ENCODE peak calls at places on chromosomes 6 and 20, in nine cellular contexts. One of them, this sample, is unnamed.

GRCh38 chr6:22001336-22002027 is 295.4 kb downstream of the PRL start:
- DNase-seq in sigmoid colon: no peak
- DNase-seq in CD4-positive, alpha-beta T cell: no peak
- DNase-seq in heart left ventricle: no peak
- DNase-seq in non-pigmented ciliary epithelial cell: no peak
- DNase-seq in NCI-H774: no peak
- DNase-seq in fibroblast of lung: no peak
- DNase-seq in central memory CD4-positive, alpha-beta T cell: no peak
- DNase-seq in astrocyte of the spinal cord: peak
- DNase-seq in this sample: no peak

GRCh38 chr20:36988494-36988966 is 37.0 kb upstream of the SAMHD1 start:
- DNase-seq in sigmoid colon: no peak
- DNase-seq in CD4-positive, alpha-beta T cell: peak
- DNase-seq in heart left ventricle: no peak
- DNase-seq in non-pigmented ciliary epithelial cell: no peak
- DNase-seq in NCI-H774: no peak
- DNase-seq in fibroblast of lung: peak
- DNase-seq in central memory CD4-positive, alpha-beta T cell: peak
- DNase-seq in astrocyte of the spinal cord: peak
- DNase-seq in this sample: peak

GRCh38 chr6:16591681-16592549 is 169.3 kb downstream of the ATXN1 start:
- DNase-seq in sigmoid colon: no peak
- DNase-seq in CD4-positive, alpha-beta T cell: no peak
- DNase-seq in heart left ventricle: no peak
- DNase-seq in non-pigmented ciliary epithelial cell: no peak
- DNase-seq in NCI-H774: no peak
- DNase-seq in fibroblast of lung: no peak
- DNase-seq in central memory CD4-positive, alpha-beta T cell: no peak
- DNase-seq in astrocyte of the spinal cord: no peak
- DNase-seq in this sample: no peak

GRCh38 chr6:140437619-140438345 is 1063.3 kb upstream of the CITED2 start:
- DNase-seq in sigmoid colon: no peak
- DNase-seq in CD4-positive, alpha-beta T cell: no peak
- DNase-seq in heart left ventricle: no peak
- DNase-seq in non-pigmented ciliary epithelial cell: no peak
- DNase-seq in NCI-H774: no peak
- DNase-seq in fibroblast of lung: no peak
- DNase-seq in central memory CD4-positive, alpha-beta T cell: no peak
- DNase-seq in astrocyte of the spinal cord: no peak
- DNase-seq in this sample: no peak

GRCh38 chr20:19129976-19130612 is 82.3 kb upstream of the SLC24A3 start:
- DNase-seq in sigmoid colon: no peak
- DNase-seq in CD4-positive, alpha-beta T cell: no peak
- DNase-seq in heart left ventricle: no peak
- DNase-seq in non-pigmented ciliary epithelial cell: no peak
- DNase-seq in NCI-H774: peak
- DNase-seq in fibroblast of lung: no peak
- DNase-seq in central memory CD4-positive, alpha-beta T cell: no peak
- DNase-seq in astrocyte of the spinal cord: no peak
- DNase-seq in this sample: peak

GRCh38 chr20:46752639-46753235 is 43.3 kb downstream of the SLC2A10 start:
- DNase-seq in sigmoid colon: peak
- DNase-seq in CD4-positive, alpha-beta T cell: peak
- DNase-seq in heart left ventricle: peak
- DNase-seq in non-pigmented ciliary epithelial cell: no peak
- DNase-seq in NCI-H774: peak
- DNase-seq in fibroblast of lung: peak
- DNase-seq in central memory CD4-positive, alpha-beta T cell: no peak
- DNase-seq in astrocyte of the spinal cord: peak
- DNase-seq in this sample: peak

GRCh38 chr6:20534906-20535305 is 649 bp downstream of the CDKAL1 start:
- DNase-seq in sigmoid colon: no peak
- DNase-seq in CD4-positive, alpha-beta T cell: no peak
- DNase-seq in heart left ventricle: no peak
- DNase-seq in non-pigmented ciliary epithelial cell: no peak
- DNase-seq in NCI-H774: no peak
- DNase-seq in fibroblast of lung: no peak
- DNase-seq in central memory CD4-positive, alpha-beta T cell: peak
- DNase-seq in astrocyte of the spinal cord: peak
- DNase-seq in this sample: peak

GRCh38 chr6:150256618-150257272 is 112.1 kb upstream of the IYD start:
- DNase-seq in sigmoid colon: no peak
- DNase-seq in CD4-positive, alpha-beta T cell: no peak
- DNase-seq in heart left ventricle: no peak
- DNase-seq in non-pigmented ciliary epithelial cell: no peak
- DNase-seq in NCI-H774: no peak
- DNase-seq in fibroblast of lung: peak
- DNase-seq in central memory CD4-positive, alpha-beta T cell: no peak
- DNase-seq in astrocyte of the spinal cord: peak
- DNase-seq in this sample: no peak

GRCh38 chr6:101605874-101606273 is 212.4 kb downstream of the GRIK2 start:
- DNase-seq in sigmoid colon: no peak
- DNase-seq in CD4-positive, alpha-beta T cell: no peak
- DNase-seq in heart left ventricle: no peak
- DNase-seq in non-pigmented ciliary epithelial cell: no peak
- DNase-seq in NCI-H774: no peak
- DNase-seq in fibroblast of lung: no peak
- DNase-seq in central memory CD4-positive, alpha-beta T cell: no peak
- DNase-seq in astrocyte of the spinal cord: peak
- DNase-seq in this sample: no peak

GRCh38 chr20:52054123-52054522 is 137.5 kb downstream of the ZFP64 start:
- DNase-seq in sigmoid colon: no peak
- DNase-seq in CD4-positive, alpha-beta T cell: no peak
- DNase-seq in heart left ventricle: no peak
- DNase-seq in non-pigmented ciliary epithelial cell: no peak
- DNase-seq in NCI-H774: no peak
- DNase-seq in fibroblast of lung: no peak
- DNase-seq in central memory CD4-positive, alpha-beta T cell: peak
- DNase-seq in astrocyte of the spinal cord: no peak
- DNase-seq in this sample: no peak

GRCh38 chr6:126721581-126722145 is 381.7 kb downstream of the CENPW start:
- DNase-seq in sigmoid colon: no peak
- DNase-seq in CD4-positive, alpha-beta T cell: no peak
- DNase-seq in heart left ventricle: no peak
- DNase-seq in non-pigmented ciliary epithelial cell: peak
- DNase-seq in NCI-H774: no peak
- DNase-seq in fibroblast of lung: peak
- DNase-seq in central memory CD4-positive, alpha-beta T cell: no peak
- DNase-seq in astrocyte of the spinal cord: peak
- DNase-seq in this sample: no peak

GRCh38 chr6:4313044-4313686 is 177.8 kb upstream of the ECI2 start:
- DNase-seq in sigmoid colon: peak
- DNase-seq in CD4-positive, alpha-beta T cell: no peak
- DNase-seq in heart left ventricle: peak
- DNase-seq in non-pigmented ciliary epithelial cell: peak
- DNase-seq in NCI-H774: no peak
- DNase-seq in fibroblast of lung: peak
- DNase-seq in central memory CD4-positive, alpha-beta T cell: no peak
- DNase-seq in astrocyte of the spinal cord: peak
- DNase-seq in this sample: no peak

GRCh38 chr20:39016496-39016895 is 54.4 kb downstream of the DHX35 start:
- DNase-seq in sigmoid colon: no peak
- DNase-seq in CD4-positive, alpha-beta T cell: no peak
- DNase-seq in heart left ventricle: no peak
- DNase-seq in non-pigmented ciliary epithelial cell: no peak
- DNase-seq in NCI-H774: no peak
- DNase-seq in fibroblast of lung: no peak
- DNase-seq in central memory CD4-positive, alpha-beta T cell: no peak
- DNase-seq in astrocyte of the spinal cord: no peak
- DNase-seq in this sample: no peak

GRCh38 chr6:65998544-65998943 is 291.5 kb upstream of the EYS start:
- DNase-seq in sigmoid colon: no peak
- DNase-seq in CD4-positive, alpha-beta T cell: no peak
- DNase-seq in heart left ventricle: no peak
- DNase-seq in non-pigmented ciliary epithelial cell: no peak
- DNase-seq in NCI-H774: no peak
- DNase-seq in fibroblast of lung: no peak
- DNase-seq in central memory CD4-positive, alpha-beta T cell: no peak
- DNase-seq in astrocyte of the spinal cord: no peak
- DNase-seq in this sample: no peak

GRCh38 chr6:165971202-165971601 is 196.4 kb downstream of the TBXT start:
- DNase-seq in sigmoid colon: no peak
- DNase-seq in CD4-positive, alpha-beta T cell: no peak
- DNase-seq in heart left ventricle: no peak
- DNase-seq in non-pigmented ciliary epithelial cell: no peak
- DNase-seq in NCI-H774: no peak
- DNase-seq in fibroblast of lung: no peak
- DNase-seq in central memory CD4-positive, alpha-beta T cell: no peak
- DNase-seq in astrocyte of the spinal cord: no peak
- DNase-seq in this sample: no peak

GRCh38 chr20:829531-829930 is 4.0 kb upstream of the FAM110A start:
- DNase-seq in sigmoid colon: peak
- DNase-seq in CD4-positive, alpha-beta T cell: no peak
- DNase-seq in heart left ventricle: no peak
- DNase-seq in non-pigmented ciliary epithelial cell: no peak
- DNase-seq in NCI-H774: no peak
- DNase-seq in fibroblast of lung: no peak
- DNase-seq in central memory CD4-positive, alpha-beta T cell: no peak
- DNase-seq in astrocyte of the spinal cord: no peak
- DNase-seq in this sample: no peak

GRCh38 chr20:36540551-36541211 is 638 bp upstream of the MYL9 start:
- DNase-seq in sigmoid colon: peak
- DNase-seq in CD4-positive, alpha-beta T cell: no peak
- DNase-seq in heart left ventricle: no peak
- DNase-seq in non-pigmented ciliary epithelial cell: no peak
- DNase-seq in NCI-H774: no peak
- DNase-seq in fibroblast of lung: no peak
- DNase-seq in central memory CD4-positive, alpha-beta T cell: no peak
- DNase-seq in astrocyte of the spinal cord: no peak
- DNase-seq in this sample: no peak

GRCh38 chr6:159525445-159526031 is 167.5 kb downstream of the SOD2 start:
- DNase-seq in sigmoid colon: no peak
- DNase-seq in CD4-positive, alpha-beta T cell: no peak
- DNase-seq in heart left ventricle: no peak
- DNase-seq in non-pigmented ciliary epithelial cell: no peak
- DNase-seq in NCI-H774: no peak
- DNase-seq in fibroblast of lung: no peak
- DNase-seq in central memory CD4-positive, alpha-beta T cell: no peak
- DNase-seq in astrocyte of the spinal cord: no peak
- DNase-seq in this sample: no peak

GRCh38 chr6:161318456-161318855 is 44.6 kb upstream of the AGPAT4 start:
- DNase-seq in sigmoid colon: no peak
- DNase-seq in CD4-positive, alpha-beta T cell: no peak
- DNase-seq in heart left ventricle: no peak
- DNase-seq in non-pigmented ciliary epithelial cell: no peak
- DNase-seq in NCI-H774: no peak
- DNase-seq in fibroblast of lung: no peak
- DNase-seq in central memory CD4-positive, alpha-beta T cell: no peak
- DNase-seq in astrocyte of the spinal cord: no peak
- DNase-seq in this sample: no peak

GRCh38 chr6:130132286-130132701 is 90.5 kb downstream of the SAMD3 start:
- DNase-seq in sigmoid colon: no peak
- DNase-seq in CD4-positive, alpha-beta T cell: peak
- DNase-seq in heart left ventricle: no peak
- DNase-seq in non-pigmented ciliary epithelial cell: no peak
- DNase-seq in NCI-H774: no peak
- DNase-seq in fibroblast of lung: no peak
- DNase-seq in central memory CD4-positive, alpha-beta T cell: peak
- DNase-seq in astrocyte of the spinal cord: no peak
- DNase-seq in this sample: no peak

GRCh38 chr6:22732186-22732970 is 163.0 kb downstream of the HDGFL1 start:
- DNase-seq in sigmoid colon: no peak
- DNase-seq in CD4-positive, alpha-beta T cell: no peak
- DNase-seq in heart left ventricle: no peak
- DNase-seq in non-pigmented ciliary epithelial cell: no peak
- DNase-seq in NCI-H774: no peak
- DNase-seq in fibroblast of lung: peak
- DNase-seq in central memory CD4-positive, alpha-beta T cell: no peak
- DNase-seq in astrocyte of the spinal cord: peak
- DNase-seq in this sample: no peak

GRCh38 chr20:36591854-36592641 is 13.5 kb upstream of the RAB5IF start:
- DNase-seq in sigmoid colon: no peak
- DNase-seq in CD4-positive, alpha-beta T cell: peak
- DNase-seq in heart left ventricle: no peak
- DNase-seq in non-pigmented ciliary epithelial cell: no peak
- DNase-seq in NCI-H774: no peak
- DNase-seq in fibroblast of lung: peak
- DNase-seq in central memory CD4-positive, alpha-beta T cell: peak
- DNase-seq in astrocyte of the spinal cord: peak
- DNase-seq in this sample: peak

GRCh38 chr6:8000080-8001035 is 63.8 kb downstream of the BLOC1S5 start:
- DNase-seq in sigmoid colon: no peak
- DNase-seq in CD4-positive, alpha-beta T cell: no peak
- DNase-seq in heart left ventricle: no peak
- DNase-seq in non-pigmented ciliary epithelial cell: no peak
- DNase-seq in NCI-H774: no peak
- DNase-seq in fibroblast of lung: no peak
- DNase-seq in central memory CD4-positive, alpha-beta T cell: no peak
- DNase-seq in astrocyte of the spinal cord: no peak
- DNase-seq in this sample: no peak

GRCh38 chr6:100347901-100348550 is 116.7 kb downstream of the SIM1 start:
- DNase-seq in sigmoid colon: no peak
- DNase-seq in CD4-positive, alpha-beta T cell: no peak
- DNase-seq in heart left ventricle: no peak
- DNase-seq in non-pigmented ciliary epithelial cell: peak
- DNase-seq in NCI-H774: no peak
- DNase-seq in fibroblast of lung: peak
- DNase-seq in central memory CD4-positive, alpha-beta T cell: no peak
- DNase-seq in astrocyte of the spinal cord: peak
- DNase-seq in this sample: no peak

GRCh38 chr6:33610779-33611421 is 10.2 kb upstream of the ITPR3 start:
- DNase-seq in sigmoid colon: peak
- DNase-seq in CD4-positive, alpha-beta T cell: no peak
- DNase-seq in heart left ventricle: no peak
- DNase-seq in non-pigmented ciliary epithelial cell: no peak
- DNase-seq in NCI-H774: no peak
- DNase-seq in fibroblast of lung: no peak
- DNase-seq in central memory CD4-positive, alpha-beta T cell: no peak
- DNase-seq in astrocyte of the spinal cord: no peak
- DNase-seq in this sample: no peak